ENCODE peak calls at places on chromosomes 16 and 17, in six cellular contexts. One of them, this sample, is unnamed.

GRCh38 chr17:58324409-58325288 is 3.9 kb downstream of the TSPOAP1 start:
- DNase-seq in K562: no peak
- DNase-seq in HepG2: no peak
- DNase-seq in GM12878: no peak
- DNase-seq in SK-N-SH: peak; percentile 97
- DNase-seq in H1: no peak
- DNase-seq in this sample: no peak

GRCh38 chr17:16866436-16866835 is 105.5 kb downstream of the TNFRSF13B start:
- DNase-seq in K562: no peak
- DNase-seq in HepG2: no peak
- DNase-seq in GM12878: no peak
- DNase-seq in SK-N-SH: no peak
- DNase-seq in H1: no peak
- DNase-seq in this sample: no peak

GRCh38 chr17:72913315-72913714 is 179.2 kb downstream of the SLC39A11 start:
- DNase-seq in K562: no peak
- DNase-seq in HepG2: no peak
- DNase-seq in GM12878: no peak
- DNase-seq in SK-N-SH: no peak
- DNase-seq in H1: no peak
- DNase-seq in this sample: no peak

GRCh38 chr17:78411241-78411855 is 32.9 kb downstream of the PGS1 start:
- DNase-seq in K562: peak; percentile 72
- DNase-seq in HepG2: no peak
- DNase-seq in GM12878: no peak
- DNase-seq in SK-N-SH: no peak
- DNase-seq in H1: no peak
- DNase-seq in this sample: no peak

GRCh38 chr16:27670071-27670825 is 120.3 kb downstream of the KATNIP start:
- DNase-seq in K562: no peak
- DNase-seq in HepG2: no peak
- DNase-seq in GM12878: no peak
- DNase-seq in SK-N-SH: no peak
- DNase-seq in H1: no peak
- DNase-seq in this sample: no peak

GRCh38 chr17:9677411-9677810 is 32.1 kb downstream of the USP43 start:
- DNase-seq in K562: no peak
- DNase-seq in HepG2: no peak
- DNase-seq in GM12878: no peak
- DNase-seq in SK-N-SH: no peak
- DNase-seq in H1: no peak
- DNase-seq in this sample: no peak

GRCh38 chr16:89060207-89060794 is 33.4 kb upstream of the ACSF3 start:
- DNase-seq in K562: no peak
- DNase-seq in HepG2: no peak
- DNase-seq in GM12878: peak; percentile 78
- DNase-seq in SK-N-SH: no peak
- DNase-seq in H1: no peak
- DNase-seq in this sample: no peak

GRCh38 chr16:53789159-53789558 is 85.2 kb downstream of the FTO start:
- DNase-seq in K562: no peak
- DNase-seq in HepG2: no peak
- DNase-seq in GM12878: no peak
- DNase-seq in SK-N-SH: no peak
- DNase-seq in H1: no peak
- DNase-seq in this sample: no peak

GRCh38 chr16:28572659-28573510 is 19.2 kb downstream of the SGF29 start:
- DNase-seq in K562: no peak
- DNase-seq in HepG2: no peak
- DNase-seq in GM12878: no peak
- DNase-seq in SK-N-SH: no peak
- DNase-seq in H1: no peak
- DNase-seq in this sample: no peak

GRCh38 chr17:38685485-38685884 is 10.7 kb upstream of the EPOP start:
- DNase-seq in K562: no peak
- DNase-seq in HepG2: no peak
- DNase-seq in GM12878: no peak
- DNase-seq in SK-N-SH: no peak
- DNase-seq in H1: no peak
- DNase-seq in this sample: no peak

GRCh38 chr16:85279874-85280545 is 167.7 kb upstream of the CIBAR2 start:
- DNase-seq in K562: no peak
- DNase-seq in HepG2: no peak
- DNase-seq in GM12878: no peak
- DNase-seq in SK-N-SH: no peak
- DNase-seq in H1: no peak
- DNase-seq in this sample: no peak

GRCh38 chr16:46970089-46970488 is 3.4 kb downstream of the DNAJA2 start:
- DNase-seq in K562: no peak
- DNase-seq in HepG2: peak; percentile 79
- DNase-seq in GM12878: no peak
- DNase-seq in SK-N-SH: no peak
- DNase-seq in H1: no peak
- DNase-seq in this sample: no peak

GRCh38 chr17:35155246-35155645 is 7.6 kb downstream of the UNC45B start:
- DNase-seq in K562: no peak
- DNase-seq in HepG2: no peak
- DNase-seq in GM12878: no peak
- DNase-seq in SK-N-SH: no peak
- DNase-seq in H1: no peak
- DNase-seq in this sample: no peak

GRCh38 chr16:67844441-67844840 is 2.3 kb upstream of the NUTF2 start:
- DNase-seq in K562: no peak
- DNase-seq in HepG2: no peak
- DNase-seq in GM12878: no peak
- DNase-seq in SK-N-SH: no peak
- DNase-seq in H1: no peak
- DNase-seq in this sample: no peak

GRCh38 chr17:6110592-6110991 is 40.4 kb downstream of the WSCD1 start:
- DNase-seq in K562: no peak
- DNase-seq in HepG2: peak; percentile 20
- DNase-seq in GM12878: peak; percentile 35
- DNase-seq in SK-N-SH: no peak
- DNase-seq in H1: no peak
- DNase-seq in this sample: no peak

GRCh38 chr17:31433091-31433790 is 41.8 kb downstream of the RAB11FIP4 start:
- DNase-seq in K562: no peak
- DNase-seq in HepG2: no peak
- DNase-seq in GM12878: no peak
- DNase-seq in SK-N-SH: no peak
- DNase-seq in H1: no peak
- DNase-seq in this sample: no peak

GRCh38 chr16:75139498-75139897 is 8.8 kb upstream of the ZFP1 start:
- DNase-seq in K562: no peak
- DNase-seq in HepG2: no peak
- DNase-seq in GM12878: no peak
- DNase-seq in SK-N-SH: no peak
- DNase-seq in H1: no peak
- DNase-seq in this sample: no peak

GRCh38 chr17:4968166-4968915 is 724 bp upstream of the SPAG7 start:
- DNase-seq in K562: peak; percentile 50
- DNase-seq in HepG2: no peak
- DNase-seq in GM12878: no peak
- DNase-seq in SK-N-SH: peak; percentile 82
- DNase-seq in H1: no peak
- DNase-seq in this sample: no peak

GRCh38 chr16:2090819-2091721 is 43.3 kb downstream of the TSC2 start:
- DNase-seq in K562: peak; percentile 51
- DNase-seq in HepG2: no peak
- DNase-seq in GM12878: no peak
- DNase-seq in SK-N-SH: peak; percentile 75
- DNase-seq in H1: peak; percentile 59
- DNase-seq in this sample: no peak
- TF ChIP-seq POLR2AphosphoS5 in K562: no peak
- TF ChIP-seq POLR2AphosphoS5 in HepG2: no peak
- TF ChIP-seq POLR2AphosphoS5 in GM12878: no peak
- TF ChIP-seq POLR2AphosphoS5 in SK-N-SH: no peak
- TF ChIP-seq POLR2AphosphoS5 in H1: peak; percentile 66
- TF ChIP-seq POLR2AphosphoS5 in this sample: no peak

DNA sequence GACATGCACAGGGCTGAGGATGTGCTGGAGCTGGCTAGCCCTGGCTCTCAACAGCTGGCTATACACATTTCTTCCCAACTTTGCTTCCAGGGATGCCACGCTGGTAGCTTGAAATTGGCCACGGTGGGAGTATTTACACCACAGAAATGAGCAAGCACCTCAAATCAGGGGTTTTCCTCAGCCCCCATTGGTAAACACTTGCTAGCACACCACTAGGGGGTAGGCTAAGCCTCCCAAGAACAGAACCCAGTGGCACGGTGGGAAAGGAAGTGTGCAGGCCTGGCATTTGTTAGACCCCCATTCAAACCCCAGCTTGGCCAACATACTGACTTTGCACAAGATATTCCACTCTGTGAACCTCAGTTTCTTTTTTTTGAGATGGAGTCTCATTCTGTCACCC is 12.9 kb downstream of the DRC3 start:
- DNase-seq in K562: no peak
- DNase-seq in HepG2: no peak
- DNase-seq in GM12878: no peak
- DNase-seq in SK-N-SH: peak; percentile 54
- DNase-seq in H1: no peak
- DNase-seq in this sample: no peak
- TF ChIP-seq GABPA in K562: no peak
- TF ChIP-seq GABPA in HepG2: no peak
- TF ChIP-seq GABPA in GM12878: no peak
- TF ChIP-seq GABPA in SK-N-SH: no peak
- TF ChIP-seq GABPA in H1: no peak
- TF ChIP-seq GABPA in this sample: no peak

GRCh38 chr17:61414936-61415251 is 15.3 kb downstream of the TBX2 start:
- DNase-seq in K562: no peak
- DNase-seq in HepG2: no peak
- DNase-seq in GM12878: no peak
- DNase-seq in SK-N-SH: peak; percentile 47
- DNase-seq in H1: no peak
- DNase-seq in this sample: no peak

GRCh38 chr17:61418433-61418832 is 18.8 kb downstream of the TBX2 start:
- DNase-seq in K562: no peak
- DNase-seq in HepG2: no peak
- DNase-seq in GM12878: no peak
- DNase-seq in SK-N-SH: no peak
- DNase-seq in H1: no peak
- DNase-seq in this sample: no peak

GRCh38 chr17:61415374-61416210 is 15.9 kb downstream of the TBX2 start:
- DNase-seq in K562: no peak
- DNase-seq in HepG2: no peak
- DNase-seq in GM12878: no peak
- DNase-seq in SK-N-SH: no peak
- DNase-seq in H1: no peak
- DNase-seq in this sample: no peak

GRCh38 chr17:61416211-61416539 is 16.5 kb downstream of the TBX2 start:
- DNase-seq in K562: peak; percentile 3
- DNase-seq in HepG2: no peak
- DNase-seq in GM12878: no peak
- DNase-seq in SK-N-SH: no peak
- DNase-seq in H1: no peak
- DNase-seq in this sample: no peak

GRCh38 chr17:61416540-61417363 is 17.1 kb downstream of the TBX2 start:
- DNase-seq in K562: peak; percentile 91
- DNase-seq in HepG2: peak; percentile 91
- DNase-seq in GM12878: no peak
- DNase-seq in SK-N-SH: peak; percentile 99
- DNase-seq in H1: peak; percentile 85
- DNase-seq in this sample: peak; percentile 58
- TF ChIP-seq POLR2AphosphoS5 in K562: no peak
- TF ChIP-seq POLR2AphosphoS5 in HepG2: peak; percentile 46
- TF ChIP-seq POLR2AphosphoS5 in GM12878: no peak
- TF ChIP-seq POLR2AphosphoS5 in SK-N-SH: no peak
- TF ChIP-seq POLR2AphosphoS5 in H1: no peak
- TF ChIP-seq POLR2AphosphoS5 in this sample: no peak

DNA sequence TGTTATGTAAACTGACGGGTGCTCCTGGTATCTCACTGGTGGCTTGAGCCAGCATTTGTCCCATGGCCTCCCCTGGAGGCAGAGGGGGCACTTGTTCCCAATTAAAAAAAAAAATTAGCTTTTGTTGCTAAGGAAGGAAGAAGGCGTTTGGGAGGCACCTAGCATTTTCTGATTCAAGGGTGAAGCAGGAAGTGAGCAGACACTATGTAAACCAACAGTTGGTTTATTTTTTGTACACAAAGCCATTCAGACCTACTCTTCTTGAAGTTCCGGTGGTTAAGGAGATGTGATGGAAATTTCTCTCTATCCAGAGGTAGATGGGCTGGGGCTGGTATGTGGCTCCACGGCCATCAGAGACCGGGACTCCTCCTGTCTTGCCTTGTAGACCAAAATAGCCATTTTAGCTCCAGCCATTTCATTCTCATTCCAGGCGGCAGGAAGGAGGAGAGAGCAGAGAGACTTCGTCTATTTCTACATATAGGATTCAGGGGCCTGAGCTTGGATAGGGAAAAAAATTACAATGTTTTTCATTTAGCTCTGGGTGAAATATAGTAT is 103.0 kb downstream of the SNX29 start:
- DNase-seq in K562: no peak
- DNase-seq in HepG2: no peak
- DNase-seq in GM12878: no peak
- DNase-seq in SK-N-SH: no peak
- DNase-seq in H1: no peak
- DNase-seq in this sample: no peak
- TF ChIP-seq GABPA in K562: no peak
- TF ChIP-seq GABPA in HepG2: no peak
- TF ChIP-seq GABPA in GM12878: no peak
- TF ChIP-seq GABPA in SK-N-SH: no peak
- TF ChIP-seq GABPA in H1: no peak
- TF ChIP-seq GABPA in this sample: no peak

GRCh38 chr16:14501331-14502255 is 128.5 kb downstream of the PARN start:
- DNase-seq in K562: peak; percentile 75
- DNase-seq in HepG2: peak; percentile 92
- DNase-seq in GM12878: peak; percentile 50
- DNase-seq in SK-N-SH: peak; percentile 42
- DNase-seq in H1: peak; percentile 51
- DNase-seq in this sample: no peak
- TF ChIP-seq POLR2AphosphoS5 in K562: no peak
- TF ChIP-seq POLR2AphosphoS5 in HepG2: no peak
- TF ChIP-seq POLR2AphosphoS5 in GM12878: no peak
- TF ChIP-seq POLR2AphosphoS5 in SK-N-SH: peak; percentile 39
- TF ChIP-seq POLR2AphosphoS5 in H1: no peak
- TF ChIP-seq POLR2AphosphoS5 in this sample: no peak

GRCh38 chr16:72989203-72989991 is 58.5 kb downstream of the ZFHX3 start:
- DNase-seq in K562: no peak
- DNase-seq in HepG2: no peak
- DNase-seq in GM12878: no peak
- DNase-seq in SK-N-SH: no peak
- DNase-seq in H1: no peak
- DNase-seq in this sample: no peak
- TF ChIP-seq GABPA in K562: no peak
- TF ChIP-seq GABPA in HepG2: no peak
- TF ChIP-seq GABPA in GM12878: no peak
- TF ChIP-seq GABPA in SK-N-SH: no peak
- TF ChIP-seq GABPA in H1: no peak
- TF ChIP-seq GABPA in this sample: no peak

GRCh38 chr17:29592850-29593545 is at the start of gene ANKRD13B:
- DNase-seq in K562: peak; percentile 65
- DNase-seq in HepG2: no peak
- DNase-seq in GM12878: no peak
- DNase-seq in SK-N-SH: peak; percentile 83
- DNase-seq in H1: no peak
- DNase-seq in this sample: no peak
- TF ChIP-seq POLR2AphosphoS5 in K562: no peak
- TF ChIP-seq POLR2AphosphoS5 in HepG2: no peak
- TF ChIP-seq POLR2AphosphoS5 in GM12878: no peak
- TF ChIP-seq POLR2AphosphoS5 in SK-N-SH: no peak
- TF ChIP-seq POLR2AphosphoS5 in H1: no peak
- TF ChIP-seq POLR2AphosphoS5 in this sample: no peak

This sample was measured in HL-60.